ENCODE peak calls at places on chromosomes 7 and 10, in seven cellular contexts. K is SK-N-MC, Q is psoas muscle, P is tibial artery, D is cardiac muscle cell, N is thoracic aorta, X is AG09309. Z is an unnamed sample.

GRCh38 chr7:87831127-87831526 is 45.0 kb downstream of the SLC25A40 start:
- DNase-seq in K (no peak), Q (no peak), P (no peak), D (no peak), N (no peak), X (no peak), Z (no peak)

GRCh38 chr10:78502208-78502943 is 468.7 kb downstream of the RPS24 start:
- DNase-seq in K (no peak), Q (no peak), P (no peak), D (no peak), N (no peak), X (no peak), Z (no peak)

GRCh38 chr10:107689318-107689717 is 524.8 kb upstream of the SORCS1 start:
- DNase-seq in K (no peak), Q (no peak), P (no peak), D (no peak), N (no peak), X (no peak), Z (no peak)

GRCh38 chr10:71948496-71949067 is 15.6 kb upstream of the CHST3 start:
- DNase-seq in K (no peak), Q (no peak), P (no peak), D (no peak), N (no peak), X (no peak), Z (no peak)

GRCh38 chr7:37786741-37787569 is 61.4 kb upstream of the NME8 start:
- DNase-seq in K (no peak), Q (no peak), P (no peak), D (no peak), N (no peak), X (no peak), Z (no peak)

GRCh38 chr10:50622497-50623298 is 1.1 kb downstream of the SGMS1 start:
- DNase-seq in K (no peak), Q (peak; percentile 43), P (peak; percentile 41), D (peak; percentile 64), N (no peak), X (no peak), Z (peak; percentile 81)

GRCh38 chr10:34091796-34092195 is 723.3 kb downstream of the PARD3 start:
- DNase-seq in K (no peak), Q (no peak), P (no peak), D (no peak), N (no peak), X (no peak), Z (no peak)

GRCh38 chr7:101595246-101595645 is 33.9 kb downstream of the MYL10 start:
- DNase-seq in K (no peak), Q (no peak), P (no peak), D (no peak), N (no peak), X (no peak), Z (no peak)

GRCh38 chr7:35599061-35599460 is 95.9 kb downstream of the HERPUD2 start:
- DNase-seq in K (no peak), Q (no peak), P (no peak), D (no peak), N (no peak), X (no peak), Z (no peak)

GRCh38 chr7:157507987-157508386 is 171.2 kb downstream of the DNAJB6 start:
- DNase-seq in K (no peak), Q (no peak), P (no peak), D (no peak), N (no peak), X (no peak), Z (no peak)

GRCh38 chr7:64685091-64685490 is 19.2 kb downstream of the ZNF107 start:
- DNase-seq in K (no peak), Q (no peak), P (no peak), D (no peak), N (no peak), X (no peak), Z (no peak)

GRCh38 chr7:35249537-35249907 is 4.4 kb downstream of the TBX20 start:
- DNase-seq in K (no peak), Q (no peak), P (no peak), D (peak; percentile 53), N (no peak), X (no peak), Z (no peak)

GRCh38 chr7:155815332-155816191 is 3.3 kb upstream of the SHH start:
- DNase-seq in K (no peak), Q (no peak), P (no peak), D (peak; percentile 34), N (no peak), X (no peak), Z (peak; percentile 54)

GRCh38 chr10:44233561-44234470 is 151.1 kb downstream of the CXCL12 start:
- DNase-seq in K (no peak), Q (peak; percentile 19), P (no peak), D (peak; percentile 91), N (no peak), X (no peak), Z (peak; percentile 57)

GRCh38 chr10:97129666-97130065 is 56.1 kb downstream of the SLIT1 start:
- DNase-seq in K (no peak), Q (no peak), P (no peak), D (no peak), N (no peak), X (no peak), Z (no peak)

GRCh38 chr10:130932326-130933007 is 379.1 kb downstream of the TCERG1L start:
- DNase-seq in K (no peak), Q (no peak), P (no peak), D (no peak), N (no peak), X (no peak), Z (no peak)

GRCh38 chr7:43164757-43165156 is 52.3 kb downstream of the HECW1 start:
- DNase-seq in K (no peak), Q (no peak), P (no peak), D (no peak), N (no peak), X (peak; percentile 90), Z (no peak)

GRCh38 chr7:79142706-79143105 is 310.8 kb downstream of the MAGI2 start:
- DNase-seq in K (no peak), Q (no peak), P (no peak), D (no peak), N (no peak), X (no peak), Z (no peak)

GRCh38 chr7:79137942-79138341 is 315.5 kb downstream of the MAGI2 start:
- DNase-seq in K (no peak), Q (no peak), P (no peak), D (no peak), N (no peak), X (no peak), Z (no peak)

GRCh38 chr7:79141252-79141651 is 312.2 kb downstream of the MAGI2 start:
- DNase-seq in K (no peak), Q (no peak), P (no peak), D (no peak), N (no peak), X (no peak), Z (no peak)
- H3K4me3 ChIP-seq in K (no peak overlapping the region), Q (no peak overlapping the region), P (no peak overlapping the region), D (no peak overlapping the region), N (no peak overlapping the region), X (no peak overlapping the region), Z (no peak overlapping the region)

GRCh38 chr7:132576723-132577089 is 436 bp upstream of the PLXNA4 start:
- DNase-seq in K (no peak), Q (no peak), P (no peak), D (peak; percentile 42), N (no peak), X (no peak), Z (no peak)
- H3K4me3 ChIP-seq in K (no peak overlapping the region), Q (peak overlapping the region; percentile 70), P (peak overlapping the region; percentile 65), D (peak overlapping the region; percentile 89), N (peak overlapping the region; percentile 81), X (peak overlapping the region; percentile 46), Z (peak overlapping the region; percentile 29)

GRCh38 chr10:70672993-70673928 is 955 bp downstream of the ADAMTS14 start:
- DNase-seq in K (no peak), Q (peak; percentile 61), P (no peak), D (no peak), N (no peak), X (peak; percentile 71), Z (no peak)

GRCh38 chr10:70671229-70671588 is 1.1 kb upstream of the ADAMTS14 start:
- DNase-seq in K (no peak), Q (no peak), P (no peak), D (no peak), N (no peak), X (no peak), Z (no peak)

GRCh38 chr10:70672165-70672992 is at the start of gene ADAMTS14:
- DNase-seq in K (no peak), Q (peak; percentile 56), P (no peak), D (peak; percentile 76), N (no peak), X (no peak), Z (no peak)

GRCh38 chr10:70669732-70670317 is 2.5 kb upstream of the ADAMTS14 start:
- DNase-seq in K (no peak), Q (no peak), P (no peak), D (no peak), N (no peak), X (no peak), Z (no peak)

GRCh38 chr10:70671619-70672164 is 614 bp upstream of the ADAMTS14 start:
- DNase-seq in K (no peak), Q (no peak), P (no peak), D (no peak), N (no peak), X (no peak), Z (no peak)
- H3K4me3 ChIP-seq in K (peak overlapping the region; percentile 66), Q (peak overlapping the region; percentile 47), P (peak overlapping the region; percentile 49), D (peak overlapping the region; percentile 37), N (peak overlapping the region; percentile 36), X (peak overlapping the region; percentile 48), Z (peak overlapping the region; percentile 21)

GRCh38 chr7:149795126-149795525 is 21.7 kb upstream of the ZNF467 start:
- DNase-seq in K (no peak), Q (no peak), P (no peak), D (no peak), N (no peak), X (no peak), Z (no peak)
- H3K4me3 ChIP-seq in K (no peak overlapping the region), Q (no peak overlapping the region), P (no peak overlapping the region), D (no peak overlapping the region), N (no peak overlapping the region), X (no peak overlapping the region), Z (no peak overlapping the region)

GRCh38 chr7:36633377-36633776 is 90.9 kb downstream of the AOAH start:
- DNase-seq in K (no peak), Q (no peak), P (no peak), D (no peak), N (no peak), X (no peak), Z (no peak)

GRCh38 chr7:36627836-36628235 is 96.5 kb downstream of the AOAH start:
- DNase-seq in K (no peak), Q (no peak), P (no peak), D (no peak), N (no peak), X (no peak), Z (no peak)

GRCh38 chr7:36625247-36625646 is 99.0 kb downstream of the AOAH start:
- DNase-seq in K (no peak), Q (no peak), P (no peak), D (no peak), N (no peak), X (no peak), Z (no peak)

GRCh38 chr7:36630112-36630650 is 94.1 kb downstream of the AOAH start:
- DNase-seq in K (no peak), Q (no peak), P (no peak), D (no peak), N (no peak), X (no peak), Z (no peak)
- H3K4me3 ChIP-seq in K (no peak overlapping the region), Q (no peak overlapping the region), P (no peak overlapping the region), D (no peak overlapping the region), N (no peak overlapping the region), X (no peak overlapping the region), Z (no peak overlapping the region)